ENCODE peak calls at places on chromosomes 16 and 17, in ten cellular contexts. Y, N, J, Z, U, F, V, B, P and X are unnamed samples.

GRCh38 chr16:16991711-16992110 is 479.0 kb downstream of the XYLT1 start:
- DNase-seq in Y (no peak), N (no peak), J (no peak), Z (no peak), U (no peak), F (no peak), V (no peak), B (no peak), P (no peak), X (no peak)

GRCh38 chr17:57243171-57243622 is 13.1 kb upstream of the MSI2 start:
- DNase-seq in Y (peak; percentile 81), N (peak; percentile 28), J (peak; percentile 62), Z (peak; percentile 9), U (peak; percentile 35), F (peak; percentile 22), V (peak; percentile 75), B (peak; percentile 62), P (peak; percentile 58), X (peak; percentile 42)

GRCh38 chr17:56914641-56915263 is 903 bp upstream of the TRIM25 start:
- DNase-seq in Y (no peak), N (no peak), J (no peak), Z (no peak), U (no peak), F (peak; percentile 56), V (peak; percentile 55), B (no peak), P (no peak), X (no peak)

GRCh38 chr16:56871172-56871593 is 6.2 kb downstream of the SLC12A3 start:
- DNase-seq in Y (no peak), N (no peak), J (no peak), Z (no peak), U (no peak), F (no peak), V (peak; percentile 56), B (no peak), P (no peak), X (no peak)

GRCh38 chr17:65668211-65668610 is 106.8 kb upstream of the AXIN2 start:
- DNase-seq in Y (no peak), N (no peak), J (no peak), Z (no peak), U (no peak), F (no peak), V (no peak), B (no peak), P (no peak), X (no peak)

GRCh38 chr17:56393156-56393555 is 200.3 kb upstream of the NOG start:
- DNase-seq in Y (no peak), N (no peak), J (no peak), Z (no peak), U (no peak), F (no peak), V (no peak), B (no peak), P (no peak), X (no peak)

GRCh38 chr17:79944251-79944812 is 91.3 kb downstream of the TBC1D16 start:
- DNase-seq in Y (no peak), N (no peak), J (no peak), Z (no peak), U (no peak), F (no peak), V (peak; percentile 14), B (no peak), P (no peak), X (no peak)

GRCh38 chr17:81300586-81301155 is 5.6 kb upstream of the SLC38A10 start:
- DNase-seq in Y (no peak), N (no peak), J (no peak), Z (no peak), U (no peak), F (no peak), V (no peak), B (no peak), P (no peak), X (no peak)

GRCh38 chr16:22624759-22625533 is 114.3 kb downstream of the NPIPB5 start:
- DNase-seq in Y (no peak), N (no peak), J (no peak), Z (no peak), U (no peak), F (no peak), V (no peak), B (no peak), P (no peak), X (no peak)